ENCODE peak calls at places on chromosomes 6 and 20, in ten cellular contexts. One of them, this sample, is unnamed.
A peak's percentile ranks its signal among the peaks of the same experiment; 100 is the strongest.

GRCh38 chr6:152244998-152245630 is 392.0 kb downstream of the SYNE1 start:
- DNase-seq in H9: no peak
- DNase-seq in PC-9: no peak
- DNase-seq in A549: no peak
- DNase-seq in mesenchymal stem cell: peak; percentile 76
- DNase-seq in hepatocyte: no peak
- DNase-seq in K562: no peak
- DNase-seq in PC-3: no peak
- DNase-seq in mammary epithelial cell: no peak
- DNase-seq in H1: no peak
- DNase-seq in this sample: no peak

GRCh38 chr6:124986146-124986545 is 23.9 kb downstream of the RNF217 start:
- DNase-seq in H9: no peak
- DNase-seq in PC-9: no peak
- DNase-seq in A549: no peak
- DNase-seq in mesenchymal stem cell: no peak
- DNase-seq in hepatocyte: no peak
- DNase-seq in K562: no peak
- DNase-seq in PC-3: no peak
- DNase-seq in mammary epithelial cell: no peak
- DNase-seq in H1: no peak
- DNase-seq in this sample: no peak

GRCh38 chr6:157326979-157327378 is 3.7 kb upstream of the TMEM242 start:
- DNase-seq in H9: no peak
- DNase-seq in PC-9: no peak
- DNase-seq in A549: no peak
- DNase-seq in mesenchymal stem cell: no peak
- DNase-seq in hepatocyte: no peak
- DNase-seq in K562: no peak
- DNase-seq in PC-3: no peak
- DNase-seq in mammary epithelial cell: no peak
- DNase-seq in H1: no peak
- DNase-seq in this sample: peak; percentile 76

GRCh38 chr20:23223908-23224307 is 126.7 kb upstream of the NXT1 start:
- DNase-seq in H9: no peak
- DNase-seq in PC-9: no peak
- DNase-seq in A549: no peak
- DNase-seq in mesenchymal stem cell: no peak
- DNase-seq in hepatocyte: no peak
- DNase-seq in K562: no peak
- DNase-seq in PC-3: no peak
- DNase-seq in mammary epithelial cell: no peak
- DNase-seq in H1: no peak
- DNase-seq in this sample: no peak

GRCh38 chr6:152993847-152994246 is 8.7 kb downstream of the MTRF1L start:
- DNase-seq in H9: no peak
- DNase-seq in PC-9: no peak
- DNase-seq in A549: no peak
- DNase-seq in mesenchymal stem cell: no peak
- DNase-seq in hepatocyte: no peak
- DNase-seq in K562: no peak
- DNase-seq in PC-3: no peak
- DNase-seq in mammary epithelial cell: no peak
- DNase-seq in H1: no peak
- DNase-seq in this sample: no peak

GRCh38 chr6:97765480-97765879 is 482.5 kb upstream of the MMS22L start:
- DNase-seq in H9: no peak
- DNase-seq in PC-9: peak; percentile 39
- DNase-seq in A549: peak; percentile 13
- DNase-seq in mesenchymal stem cell: no peak
- DNase-seq in hepatocyte: no peak
- DNase-seq in K562: no peak
- DNase-seq in PC-3: peak; percentile 2
- DNase-seq in mammary epithelial cell: no peak
- DNase-seq in H1: no peak
- DNase-seq in this sample: no peak

GRCh38 chr6:4344317-4344899 is 209.0 kb upstream of the ECI2 start:
- DNase-seq in H9: no peak
- DNase-seq in PC-9: no peak
- DNase-seq in A549: no peak
- DNase-seq in mesenchymal stem cell: peak; percentile 40
- DNase-seq in hepatocyte: no peak
- DNase-seq in K562: no peak
- DNase-seq in PC-3: peak; percentile 27
- DNase-seq in mammary epithelial cell: no peak
- DNase-seq in H1: no peak
- DNase-seq in this sample: no peak

GRCh38 chr6:4313044-4313686 is 177.8 kb upstream of the ECI2 start:
- DNase-seq in H9: peak; percentile 43
- DNase-seq in PC-9: peak; percentile 83
- DNase-seq in A549: peak; percentile 82
- DNase-seq in mesenchymal stem cell: peak; percentile 95
- DNase-seq in hepatocyte: peak; percentile 52
- DNase-seq in K562: no peak
- DNase-seq in PC-3: peak; percentile 98
- DNase-seq in mammary epithelial cell: peak; percentile 95
- DNase-seq in H1: no peak
- DNase-seq in this sample: peak; percentile 88

GRCh38 chr20:49276201-49276894 is 1.5 kb downstream of the ZNFX1 start:
- DNase-seq in H9: no peak
- DNase-seq in PC-9: peak; percentile 90
- DNase-seq in A549: no peak
- DNase-seq in mesenchymal stem cell: peak; percentile 84
- DNase-seq in hepatocyte: peak; percentile 25
- DNase-seq in K562: no peak
- DNase-seq in PC-3: peak; percentile 75
- DNase-seq in mammary epithelial cell: peak; percentile 73
- DNase-seq in H1: no peak
- DNase-seq in this sample: peak; percentile 78

GRCh38 chr20:49278036-49278816 is at the start of gene ZNFX1:
- DNase-seq in H9: peak; percentile 98
- DNase-seq in PC-9: peak; percentile 94
- DNase-seq in A549: peak; percentile 98
- DNase-seq in mesenchymal stem cell: peak; percentile 98
- DNase-seq in hepatocyte: peak; percentile 99
- DNase-seq in K562: peak; percentile 94
- DNase-seq in PC-3: peak; percentile 100
- DNase-seq in mammary epithelial cell: peak; percentile 97
- DNase-seq in H1: peak; percentile 98
- DNase-seq in this sample: peak; percentile 98

GRCh38 chr20:49276895-49277785 is 717 bp downstream of the ZNFX1 start:
- DNase-seq in H9: no peak
- DNase-seq in PC-9: no peak
- DNase-seq in A549: no peak
- DNase-seq in mesenchymal stem cell: peak; percentile 45
- DNase-seq in hepatocyte: peak; percentile 33
- DNase-seq in K562: peak; percentile 53
- DNase-seq in PC-3: peak; percentile 22
- DNase-seq in mammary epithelial cell: no peak
- DNase-seq in H1: no peak
- DNase-seq in this sample: no peak

GRCh38 chr20:49278817-49279676 is 1.2 kb upstream of the ZNFX1 start:
- DNase-seq in H9: no peak
- DNase-seq in PC-9: peak; percentile 46
- DNase-seq in A549: peak; percentile 54
- DNase-seq in mesenchymal stem cell: peak; percentile 33
- DNase-seq in hepatocyte: peak; percentile 35
- DNase-seq in K562: peak; percentile 50
- DNase-seq in PC-3: no peak
- DNase-seq in mammary epithelial cell: no peak
- DNase-seq in H1: no peak
- DNase-seq in this sample: no peak

GRCh38 chr20:49277786-49278035 is 146 bp downstream of the ZNFX1 start:
- DNase-seq in H9: no peak
- DNase-seq in PC-9: no peak
- DNase-seq in A549: no peak
- DNase-seq in mesenchymal stem cell: no peak
- DNase-seq in hepatocyte: no peak
- DNase-seq in K562: no peak
- DNase-seq in PC-3: no peak
- DNase-seq in mammary epithelial cell: no peak
- DNase-seq in H1: no peak
- DNase-seq in this sample: no peak
- H3K4me1 ChIP-seq in H9: no peaks in the 10 kb centered on the region
- H3K4me1 ChIP-seq in PC-9: peaks cover 47% of the 10 kb centered on the region
- H3K4me1 ChIP-seq in A549: peaks cover 28% of the 10 kb centered on the region
- H3K4me1 ChIP-seq in mesenchymal stem cell: peaks cover 12% of the 10 kb centered on the region
- H3K4me1 ChIP-seq in hepatocyte: peaks cover 36% of the 10 kb centered on the region
- H3K4me1 ChIP-seq in K562: peaks cover 15% of the 10 kb centered on the region
- H3K4me1 ChIP-seq in PC-3: peaks cover 48% of the 10 kb centered on the region
- H3K4me1 ChIP-seq in mammary epithelial cell: peaks cover 46% of the 10 kb centered on the region
- H3K4me1 ChIP-seq in H1: peaks cover 5% of the 10 kb centered on the region
- H3K4me1 ChIP-seq in this sample: peaks cover 3% of the 10 kb centered on the region

GRCh38 chr6:79608334-79609224 is 22.6 kb upstream of the SH3BGRL2 start:
- DNase-seq in H9: no peak
- DNase-seq in PC-9: no peak
- DNase-seq in A549: peak; percentile 45
- DNase-seq in mesenchymal stem cell: no peak
- DNase-seq in hepatocyte: peak; percentile 61
- DNase-seq in K562: no peak
- DNase-seq in PC-3: peak; percentile 21
- DNase-seq in mammary epithelial cell: no peak
- DNase-seq in H1: no peak
- DNase-seq in this sample: peak; percentile 28

GRCh38 chr6:79605061-79605460 is 26.1 kb upstream of the SH3BGRL2 start:
- DNase-seq in H9: no peak
- DNase-seq in PC-9: no peak
- DNase-seq in A549: no peak
- DNase-seq in mesenchymal stem cell: no peak
- DNase-seq in hepatocyte: no peak
- DNase-seq in K562: peak; percentile 29
- DNase-seq in PC-3: no peak
- DNase-seq in mammary epithelial cell: peak; percentile 8
- DNase-seq in H1: no peak
- DNase-seq in this sample: peak; percentile 46

GRCh38 chr6:79607000-79607399 is 24.1 kb upstream of the SH3BGRL2 start:
- DNase-seq in H9: no peak
- DNase-seq in PC-9: no peak
- DNase-seq in A549: no peak
- DNase-seq in mesenchymal stem cell: peak; percentile 38
- DNase-seq in hepatocyte: no peak
- DNase-seq in K562: no peak
- DNase-seq in PC-3: no peak
- DNase-seq in mammary epithelial cell: no peak
- DNase-seq in H1: no peak
- DNase-seq in this sample: peak; percentile 22

GRCh38 chr6:79604583-79605037 is 26.5 kb upstream of the SH3BGRL2 start:
- DNase-seq in H9: no peak
- DNase-seq in PC-9: no peak
- DNase-seq in A549: peak; percentile 65
- DNase-seq in mesenchymal stem cell: no peak
- DNase-seq in hepatocyte: peak; percentile 63
- DNase-seq in K562: peak; percentile 65
- DNase-seq in PC-3: no peak
- DNase-seq in mammary epithelial cell: peak; percentile 16
- DNase-seq in H1: no peak
- DNase-seq in this sample: no peak

GRCh38 chr6:79605968-79606764 is 25.0 kb upstream of the SH3BGRL2 start:
- DNase-seq in H9: peak; percentile 39
- DNase-seq in PC-9: no peak
- DNase-seq in A549: no peak
- DNase-seq in mesenchymal stem cell: no peak
- DNase-seq in hepatocyte: no peak
- DNase-seq in K562: no peak
- DNase-seq in PC-3: no peak
- DNase-seq in mammary epithelial cell: no peak
- DNase-seq in H1: no peak
- DNase-seq in this sample: peak; percentile 21
- H3K4me2 ChIP-seq in H9: no peak overlapping the region
- H3K4me2 ChIP-seq in PC-9: no peak overlapping the region
- H3K4me2 ChIP-seq in A549: no peak overlapping the region
- H3K4me2 ChIP-seq in mesenchymal stem cell: no peak overlapping the region
- H3K4me2 ChIP-seq in hepatocyte: peak overlapping the region; percentile 1
- H3K4me2 ChIP-seq in K562: no peak overlapping the region
- H3K4me2 ChIP-seq in PC-3: no peak overlapping the region
- H3K4me2 ChIP-seq in mammary epithelial cell: no peak overlapping the region
- H3K4me2 ChIP-seq in H1: no peak overlapping the region
- H3K4me2 ChIP-seq in this sample: no peak overlapping the region

DNA sequence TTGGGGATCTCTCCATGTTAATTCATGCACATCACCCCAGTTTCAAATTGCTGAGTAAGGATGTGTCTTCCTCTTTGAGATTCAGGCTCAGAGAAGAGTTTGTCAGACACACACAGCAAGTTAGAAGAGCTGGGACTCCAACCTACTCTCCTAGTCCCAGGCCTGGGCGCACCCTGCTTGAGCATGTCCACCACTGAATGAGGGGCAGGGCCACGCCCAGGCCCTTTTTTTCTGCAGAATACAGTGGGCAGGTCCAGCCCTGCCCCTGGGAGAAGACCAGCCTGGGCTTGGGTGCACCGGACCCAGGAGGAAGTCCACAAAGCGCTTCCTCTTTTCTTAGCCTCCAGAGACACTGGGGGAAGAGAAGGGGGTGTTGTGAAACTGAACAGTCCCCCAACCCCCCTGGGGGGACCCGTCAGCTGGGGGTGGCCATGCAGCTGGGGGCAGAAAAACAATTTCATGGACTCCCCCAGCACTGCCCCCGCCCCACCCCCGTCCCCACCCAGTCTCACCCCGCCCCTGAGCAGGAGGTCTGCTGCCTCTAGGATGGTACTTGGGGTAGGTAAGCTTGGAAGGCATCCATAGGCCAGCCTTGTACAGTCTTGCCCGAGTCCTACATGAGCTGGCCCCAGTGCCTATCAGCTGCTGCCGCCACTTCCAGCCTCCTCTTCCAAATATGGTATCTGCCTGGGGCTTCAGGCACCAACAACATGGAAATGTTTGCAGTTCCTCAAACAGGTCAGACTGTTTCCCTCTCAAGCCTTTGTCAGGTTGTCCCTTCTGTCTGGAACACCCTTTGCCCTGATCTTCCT is 11.7 kb upstream of the HCK start:
- DNase-seq in H9: no peak
- DNase-seq in PC-9: no peak
- DNase-seq in A549: no peak
- DNase-seq in mesenchymal stem cell: no peak
- DNase-seq in hepatocyte: no peak
- DNase-seq in K562: no peak
- DNase-seq in PC-3: no peak
- DNase-seq in mammary epithelial cell: peak; percentile 27
- DNase-seq in H1: no peak
- DNase-seq in this sample: no peak
- H3K4me1 ChIP-seq in H9: no peaks in the 10 kb centered on the region
- H3K4me1 ChIP-seq in PC-9: no peaks in the 10 kb centered on the region
- H3K4me1 ChIP-seq in A549: peaks cover 16% of the 10 kb centered on the region
- H3K4me1 ChIP-seq in mesenchymal stem cell: no peaks in the 10 kb centered on the region
- H3K4me1 ChIP-seq in hepatocyte: no peaks in the 10 kb centered on the region
- H3K4me1 ChIP-seq in K562: peaks cover 11% of the 10 kb centered on the region
- H3K4me1 ChIP-seq in PC-3: no peaks in the 10 kb centered on the region
- H3K4me1 ChIP-seq in mammary epithelial cell: peaks cover 6% of the 10 kb centered on the region
- H3K4me1 ChIP-seq in H1: peaks cover 8% of the 10 kb centered on the region
- H3K4me1 ChIP-seq in this sample: no peaks in the 10 kb centered on the region

DNA sequence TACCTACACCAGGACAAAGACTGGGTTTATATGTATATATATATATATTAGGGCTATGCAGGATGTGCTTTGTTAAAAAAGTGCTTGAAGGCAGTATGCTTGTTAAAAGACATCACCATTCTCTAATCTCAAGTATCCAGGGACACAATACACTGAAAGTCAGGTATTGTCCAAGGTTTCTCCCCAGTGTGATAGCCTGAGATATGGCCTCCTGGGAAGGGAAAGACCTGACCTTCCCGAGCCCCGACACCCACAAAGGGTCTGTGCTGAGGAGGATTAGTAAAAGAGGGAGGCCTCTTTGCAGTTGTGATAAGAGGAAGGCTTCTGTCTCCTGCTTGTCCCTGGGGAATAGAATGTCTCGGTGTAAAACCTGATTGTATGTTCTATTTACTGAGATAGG is 156.9 kb downstream of the GPX5 start:
- DNase-seq in H9: no peak
- DNase-seq in PC-9: no peak
- DNase-seq in A549: no peak
- DNase-seq in mesenchymal stem cell: no peak
- DNase-seq in hepatocyte: no peak
- DNase-seq in K562: no peak
- DNase-seq in PC-3: no peak
- DNase-seq in mammary epithelial cell: no peak
- DNase-seq in H1: no peak
- DNase-seq in this sample: no peak
- H3K4me2 ChIP-seq in H9: no peak overlapping the region
- H3K4me2 ChIP-seq in PC-9: peak overlapping the region; percentile 65
- H3K4me2 ChIP-seq in A549: no peak overlapping the region
- H3K4me2 ChIP-seq in mesenchymal stem cell: no peak overlapping the region
- H3K4me2 ChIP-seq in hepatocyte: peak overlapping the region; percentile 68
- H3K4me2 ChIP-seq in K562: peak overlapping the region; percentile 54
- H3K4me2 ChIP-seq in PC-3: peak overlapping the region; percentile 90
- H3K4me2 ChIP-seq in mammary epithelial cell: no peak overlapping the region
- H3K4me2 ChIP-seq in H1: no peak overlapping the region
- H3K4me2 ChIP-seq in this sample: no peak overlapping the region